ENCODE peak calls at places on chromosome 17, in five cellular contexts. V, P, C, H and Z are unnamed samples.

GRCh38 chr17:2239882-2240430 is 63.6 kb downstream of the SMG6 start:
- DNase-seq in V (peak), P (no peak), C (peak), H (peak), Z (no peak)

GRCh38 chr17:39235555-39236221 is 9.9 kb upstream of the STAC2 start:
- DNase-seq in V (no peak), P (no peak), C (peak), H (peak), Z (no peak)

GRCh38 chr17:76075364-76076099 is 951 bp downstream of the GALR2 start:
- DNase-seq in V (no peak), P (no peak), C (no peak), H (no peak), Z (no peak)

GRCh38 chr17:57424777-57425188 is 168.5 kb downstream of the MSI2 start:
- DNase-seq in V (no peak), P (no peak), C (peak), H (no peak), Z (no peak)

GRCh38 chr17:35788504-35788998 is 6.9 kb downstream of the MMP28 start:
- DNase-seq in V (peak), P (no peak), C (peak), H (no peak), Z (no peak)

GRCh38 chr17:44655983-44656700 is at the start of gene MEIOC:
- DNase-seq in V (no peak), P (no peak), C (no peak), H (peak), Z (no peak)

GRCh38 chr17:71986886-71987285 is 133.9 kb upstream of the SOX9 start:
- DNase-seq in V (no peak), P (no peak), C (no peak), H (no peak), Z (no peak)

GRCh38 chr17:65824901-65825300 is 263.5 kb upstream of the AXIN2 start:
- DNase-seq in V (no peak), P (no peak), C (no peak), H (no peak), Z (no peak)

GRCh38 chr17:35448214-35448898 is at the start of gene SLFN13:
- DNase-seq in V (peak), P (peak), C (peak), H (peak), Z (peak)

GRCh38 chr17:75250009-75250471 is 11.4 kb downstream of the GGA3 start:
- DNase-seq in V (peak), P (no peak), C (peak), H (peak), Z (no peak)

GRCh38 chr17:32508926-32509325 is 22.1 kb downstream of the CDK5R1 start:
- DNase-seq in V (no peak), P (no peak), C (no peak), H (no peak), Z (no peak)

GRCh38 chr17:34499576-34499975 is 79.8 kb upstream of the TMEM132E start:
- DNase-seq in V (no peak), P (no peak), C (peak), H (peak), Z (no peak)

GRCh38 chr17:5785867-5786509 is 201.7 kb upstream of the NLRP1 start:
- DNase-seq in V (no peak), P (no peak), C (peak), H (peak), Z (no peak)

GRCh38 chr17:68383443-68384321 is 73.6 kb downstream of the WIPI1 start:
- DNase-seq in V (peak), P (no peak), C (peak), H (no peak), Z (no peak)

GRCh38 chr17:17892009-17892408 is 55.2 kb upstream of the SREBF1 start:
- DNase-seq in V (no peak), P (no peak), C (no peak), H (no peak), Z (no peak)

GRCh38 chr17:17742133-17742621 is 60.9 kb downstream of the RAI1 start:
- DNase-seq in V (no peak), P (no peak), C (peak), H (no peak), Z (no peak)

GRCh38 chr17:57987582-57988300 is at the start of gene VEZF1:
- DNase-seq in V (peak), P (no peak), C (peak), H (peak), Z (no peak)

GRCh38 chr17:50693041-50693682 is 14.6 kb downstream of the ANKRD40 start:
- DNase-seq in V (no peak), P (no peak), C (peak), H (no peak), Z (no peak)

GRCh38 chr17:9509236-9509813 is 66.3 kb downstream of the STX8 start:
- DNase-seq in V (no peak), P (no peak), C (no peak), H (no peak), Z (no peak)

DNA sequence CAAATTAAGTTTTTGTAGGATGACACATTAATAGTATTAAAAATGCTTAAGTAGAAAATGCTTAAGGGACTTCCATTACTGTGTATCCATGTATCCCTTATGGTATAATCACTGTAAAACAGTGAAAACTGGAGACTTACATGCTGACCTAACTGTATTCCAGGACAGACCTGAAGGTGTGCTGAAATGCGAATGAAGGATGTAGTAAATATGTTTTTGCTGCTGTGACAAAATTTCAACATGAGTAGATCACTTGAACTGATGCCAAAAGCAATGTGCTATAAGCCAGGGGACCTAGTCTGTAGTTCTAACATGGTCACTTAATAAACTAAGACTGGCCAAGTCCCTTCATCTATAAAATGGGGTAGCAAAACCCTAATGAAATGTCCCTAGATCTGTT is 142.0 kb upstream of the CORO6 start:
- DNase-seq in V (no peak), P (no peak), C (no peak), H (no peak), Z (no peak)
- TF ChIP-seq CTCF in V (no peak), P (no peak), C (no peak), H (no peak), Z (no peak)

GRCh38 chr17:63986842-63987615 is 11.1 kb upstream of the PRR29 start:
- DNase-seq in V (no peak), P (no peak), C (no peak), H (no peak), Z (no peak)

GRCh38 chr17:63983326-63983725 is 10.6 kb upstream of the SCN4A start:
- DNase-seq in V (no peak), P (no peak), C (no peak), H (no peak), Z (no peak)

GRCh38 chr17:63985387-63986140 is 12.6 kb upstream of the PRR29 start:
- DNase-seq in V (no peak), P (no peak), C (no peak), H (no peak), Z (no peak)

GRCh38 chr17:63984206-63984605 is 11.5 kb upstream of the SCN4A start:
- DNase-seq in V (no peak), P (no peak), C (peak), H (no peak), Z (no peak)

DNA sequence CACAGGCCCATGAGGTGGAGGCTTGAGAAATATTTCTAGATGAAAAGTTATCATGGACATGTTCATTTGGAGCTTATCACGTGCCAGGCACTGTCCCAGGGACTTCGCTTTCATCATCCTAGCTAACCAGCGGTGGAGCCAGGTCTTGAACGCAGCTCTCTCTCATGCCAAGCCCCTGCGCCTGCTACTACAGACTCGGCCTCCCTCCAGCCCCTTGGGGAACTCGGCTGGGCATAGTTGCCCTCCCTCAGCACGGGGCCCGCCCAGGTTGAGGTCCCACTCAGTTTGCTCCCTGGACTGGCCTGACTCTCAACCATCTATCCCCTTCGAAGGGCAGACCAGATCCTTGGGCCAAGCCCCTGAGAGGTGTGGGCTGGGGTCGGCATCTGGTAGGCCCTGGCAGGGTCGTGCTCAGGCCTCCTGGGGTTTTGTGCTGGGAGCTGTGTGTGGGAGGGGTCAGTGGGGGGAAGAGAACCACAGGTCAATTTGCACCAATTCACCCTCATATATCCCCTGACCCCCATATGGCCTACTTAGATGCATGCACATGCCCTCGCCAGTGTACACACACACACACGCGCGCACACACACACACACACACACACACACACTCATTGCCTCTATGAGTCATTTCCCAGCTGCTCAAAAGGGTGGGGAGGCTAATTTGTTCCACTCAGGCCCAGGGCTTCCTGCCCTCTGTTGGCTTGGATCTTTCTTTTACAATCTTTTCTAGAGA is 12.1 kb upstream of the SCN4A start:
- DNase-seq in V (peak), P (peak), C (peak), H (no peak), Z (no peak)
- TF ChIP-seq CTCF in V (no peak), P (no peak), C (peak), H (no peak), Z (no peak)

DNA sequence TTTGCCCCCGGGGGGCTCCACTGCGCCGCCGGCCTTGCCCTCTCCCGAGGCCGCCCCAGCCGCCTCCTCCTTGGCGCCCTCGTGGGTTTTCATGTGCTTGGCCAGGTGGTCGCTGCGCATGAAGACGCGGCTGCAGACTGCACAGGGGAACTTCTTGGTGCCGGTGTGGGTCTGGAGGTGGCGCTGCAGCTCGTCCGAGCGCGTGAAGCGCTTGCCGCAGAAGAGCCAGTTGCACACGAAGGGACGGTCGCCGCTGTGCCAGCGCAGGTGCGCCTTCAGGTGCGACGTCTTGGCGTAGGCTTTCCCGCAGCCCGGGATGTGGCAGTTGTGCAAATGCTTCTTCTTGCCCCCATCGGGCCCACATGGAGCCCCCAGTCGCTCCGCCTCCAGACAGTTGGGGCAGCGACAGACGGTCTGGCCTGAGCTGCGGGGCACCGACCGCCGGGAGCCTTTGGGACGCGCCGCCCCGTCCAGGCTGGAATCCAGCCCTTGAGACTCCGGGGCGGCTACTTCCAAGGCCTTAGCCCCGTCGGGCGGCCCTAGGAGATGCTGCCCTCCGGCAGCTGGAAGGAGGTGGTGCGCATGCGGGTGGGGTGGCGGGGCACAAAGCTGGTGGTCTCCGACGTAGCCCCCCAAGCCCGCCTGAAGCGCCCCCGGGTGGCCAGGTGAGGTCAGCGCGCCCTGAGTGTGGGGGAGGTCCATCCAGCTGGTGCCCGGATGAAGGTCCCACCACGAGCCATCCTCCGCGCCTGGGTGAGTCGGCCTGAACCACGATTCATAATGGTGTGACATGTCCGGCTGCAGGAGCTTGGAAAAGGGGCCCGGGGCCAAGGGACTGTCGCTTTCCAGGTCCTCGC is 3.4 kb downstream of the SP6 start:
- DNase-seq in V (no peak), P (no peak), C (peak), H (no peak), Z (no peak)
- TF ChIP-seq CTCF in V (no peak), P (peak), C (peak), H (peak), Z (no peak)

DNA sequence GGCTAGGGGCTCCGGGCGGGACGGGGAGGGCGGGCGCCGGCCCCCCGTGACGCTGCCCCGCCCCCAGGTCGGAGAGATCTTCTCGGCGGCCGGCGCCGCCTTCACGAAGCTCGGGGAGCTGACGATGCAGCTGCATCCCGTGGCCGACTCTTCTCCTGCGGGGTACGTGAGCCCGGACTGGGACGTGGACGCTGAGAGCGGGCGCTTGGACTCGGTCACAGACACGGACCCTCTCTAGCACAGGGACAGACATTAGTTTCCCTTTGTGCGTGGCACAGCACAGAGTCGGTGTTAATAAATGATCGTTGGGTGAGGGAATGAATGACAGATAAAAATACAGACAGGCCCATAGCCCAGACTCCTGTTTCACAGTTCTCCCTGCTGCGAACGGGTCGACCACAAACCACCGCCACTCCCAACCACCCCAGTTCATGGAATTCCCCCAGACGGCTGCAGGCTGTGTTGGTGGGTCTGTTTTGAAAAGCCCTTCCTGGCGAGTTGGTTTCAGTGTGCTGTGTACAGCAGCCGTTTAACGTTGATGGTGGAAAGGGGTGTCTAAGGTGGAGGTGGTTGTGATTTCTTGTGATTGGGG is 2.7 kb downstream of the RNASEK start:
- DNase-seq in V (no peak), P (no peak), C (peak), H (peak), Z (no peak)
- TF ChIP-seq CTCF in V (no peak), P (no peak), C (no peak), H (no peak), Z (no peak)

GRCh38 chr17:73952498-73953205 is 250.8 kb upstream of the RPL38 start:
- DNase-seq in V (peak), P (no peak), C (no peak), H (no peak), Z (no peak)
- TF ChIP-seq CTCF in V (no peak), P (peak), C (no peak), H (peak), Z (no peak)

GRCh38 chr17:82008941-82009405 is 13.7 kb downstream of the CENPX start:
- DNase-seq in V (no peak), P (no peak), C (no peak), H (no peak), Z (no peak)

GRCh38 chr17:82006468-82007227 is 16.0 kb downstream of the CENPX start:
- DNase-seq in V (no peak), P (no peak), C (no peak), H (no peak), Z (no peak)

GRCh38 chr17:82007228-82007494 is 15.5 kb downstream of the CENPX start:
- DNase-seq in V (no peak), P (no peak), C (no peak), H (no peak), Z (no peak)

GRCh38 chr17:82008258-82008940 is 14.3 kb downstream of the CENPX start:
- DNase-seq in V (no peak), P (no peak), C (no peak), H (no peak), Z (no peak)

DNA sequence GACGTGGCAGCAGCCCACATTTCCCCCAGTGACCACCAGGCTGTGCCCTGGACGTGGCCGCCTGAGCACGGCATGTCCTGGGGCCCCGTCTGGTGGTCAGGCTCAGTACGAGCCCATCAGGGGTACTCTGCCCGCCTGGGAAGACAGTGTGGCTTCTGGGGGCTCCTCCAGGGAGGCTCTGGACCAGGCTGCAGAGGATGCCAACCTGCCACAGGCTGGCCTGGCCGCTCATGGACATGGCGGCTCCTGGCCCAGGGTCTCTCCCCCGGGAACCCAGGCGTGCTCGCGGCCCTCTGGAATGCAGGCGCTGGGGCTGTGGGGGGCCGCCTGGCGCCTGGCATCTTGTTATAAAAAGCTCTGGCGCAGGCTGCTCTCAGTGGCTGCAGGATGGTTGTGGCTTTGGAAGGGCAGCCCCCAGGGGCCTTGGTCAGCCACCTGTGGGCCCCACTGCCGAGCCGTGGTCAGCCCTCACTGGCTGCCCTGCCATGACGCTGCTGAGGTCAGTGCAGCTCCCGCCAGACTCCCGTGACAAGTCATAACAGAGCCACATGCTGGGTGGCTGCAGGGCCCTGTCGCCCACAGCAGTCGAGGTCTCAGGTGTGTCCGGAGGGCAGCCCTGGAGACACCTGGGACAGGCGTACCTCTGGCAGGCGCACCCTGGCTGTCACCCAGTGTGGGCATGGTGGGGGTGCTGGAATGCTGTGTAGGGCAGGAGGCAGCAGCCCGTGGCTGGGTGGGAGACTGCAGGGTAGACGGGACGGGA is 15.0 kb downstream of the CENPX start:
- DNase-seq in V (no peak), P (no peak), C (no peak), H (no peak), Z (no peak)
- TF ChIP-seq CTCF in V (no peak), P (no peak), C (no peak), H (no peak), Z (no peak)